ENCODE peak calls at places on chromosomes 11 and 22, in four cellular contexts. D, G, A and U are unnamed samples.

GRCh38 chr22:41966607-41967240 is 2.5 kb upstream of the SEPTIN3 start:
- DNase-seq in D (no peak), G (peak; percentile 59), A (no peak), U (no peak)

GRCh38 chr11:1458340-1459218 is 28.0 kb downstream of the MOB2 start:
- DNase-seq in D (peak; percentile 45), G (peak; percentile 17), A (no peak), U (no peak)

GRCh38 chr22:35818897-35819296 is 101.2 kb downstream of the APOL5 start:
- DNase-seq in D (no peak), G (no peak), A (no peak), U (no peak)

GRCh38 chr11:20275987-20276660 is 87.4 kb upstream of the HTATIP2 start:
- DNase-seq in D (no peak), G (no peak), A (no peak), U (no peak)

GRCh38 chr11:13343931-13344717 is 66.5 kb downstream of the BMAL1 start:
- DNase-seq in D (peak; percentile 58), G (peak; percentile 49), A (peak; percentile 68), U (peak; percentile 74)

GRCh38 chr11:74427377-74427776 is 29.1 kb upstream of the PGM2L1 start:
- DNase-seq in D (no peak), G (no peak), A (no peak), U (no peak)

GRCh38 chr11:121870202-121871045 is 245.6 kb downstream of the BLID start:
- DNase-seq in D (peak; percentile 14), G (no peak), A (no peak), U (no peak)

GRCh38 chr11:134504146-134504905 is 92.3 kb upstream of the B3GAT1 start:
- DNase-seq in D (no peak), G (no peak), A (no peak), U (no peak)

GRCh38 chr11:112655386-112655785 is 305.8 kb upstream of the NCAM1 start:
- DNase-seq in D (peak; percentile 81), G (no peak), A (no peak), U (peak; percentile 80)

GRCh38 chr11:116035972-116036371 is 531.8 kb upstream of the CADM1 start:
- DNase-seq in D (no peak), G (no peak), A (no peak), U (no peak)

GRCh38 chr11:2120359-2121100 is 18.7 kb downstream of the IGF2 start:
- DNase-seq in D (no peak), G (no peak), A (no peak), U (no peak)

GRCh38 chr22:19914201-19914943 is 27.2 kb upstream of the COMT start:
- DNase-seq in D (no peak), G (no peak), A (no peak), U (no peak)

GRCh38 chr22:30266445-30267381 is at the start of gene OSM:
- DNase-seq in D (peak; percentile 62), G (no peak), A (peak; percentile 83), U (peak; percentile 71)

GRCh38 chr11:122750047-122750446 is 88.3 kb upstream of the CRTAM start:
- DNase-seq in D (no peak), G (no peak), A (peak; percentile 45), U (no peak)

GRCh38 chr22:47188337-47189055 is 426.0 kb downstream of the TBC1D22A start:
- DNase-seq in D (peak; percentile 4), G (no peak), A (no peak), U (no peak)

GRCh38 chr11:118418770-118419169 is 17.4 kb downstream of the ATP5MG start:
- DNase-seq in D (no peak), G (no peak), A (no peak), U (no peak)

GRCh38 chr11:62879150-62879549 is 1.5 kb upstream of the SLC3A2 start:
- DNase-seq in D (no peak), G (no peak), A (no peak), U (no peak)
- H3K9me3 ChIP-seq in D (no peaks in the 10 kb centered on the region), G (no peaks in the 10 kb centered on the region), A (no peaks in the 10 kb centered on the region), U (no peaks in the 10 kb centered on the region)

GRCh38 chr11:59175104-59175503 is 3.2 kb downstream of the DTX4 start:
- DNase-seq in D (no peak), G (peak; percentile 27), A (no peak), U (no peak)

GRCh38 chr11:59173080-59173963 is 1.4 kb downstream of the DTX4 start:
- DNase-seq in D (peak; percentile 30), G (peak; percentile 49), A (no peak), U (no peak)

GRCh38 chr11:59176330-59176729 is 4.4 kb downstream of the DTX4 start:
- DNase-seq in D (no peak), G (no peak), A (no peak), U (no peak)

GRCh38 chr11:59173964-59174663 is 2.2 kb downstream of the DTX4 start:
- DNase-seq in D (no peak), G (peak; percentile 86), A (no peak), U (no peak)

DNA sequence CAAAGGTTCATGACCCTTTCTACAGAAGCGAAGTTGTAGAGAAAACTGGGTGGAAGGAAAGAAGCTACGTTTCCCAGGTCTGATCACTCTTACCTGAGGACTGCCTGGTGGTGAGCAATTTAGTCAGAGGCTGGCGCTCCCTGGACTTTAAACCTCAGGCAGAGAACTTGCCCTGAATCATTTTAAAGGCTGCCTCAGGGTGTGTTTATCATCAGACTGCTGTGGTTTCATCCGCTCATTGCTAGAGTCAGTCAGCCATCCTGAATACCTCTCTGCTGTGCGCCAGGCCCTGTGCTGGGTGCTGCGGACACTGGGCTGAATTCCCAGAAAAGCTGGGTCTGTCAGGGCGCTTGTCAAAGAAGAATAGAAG is 2.7 kb downstream of the DTX4 start:
- DNase-seq in D (no peak), G (peak; percentile 39), A (no peak), U (no peak)
- H3K4me1 ChIP-seq in D (no peaks in the 10 kb centered on the region), G (peaks cover 32% of the 10 kb centered on the region), A (peaks cover 11% of the 10 kb centered on the region), U (no peaks in the 10 kb centered on the region)

GRCh38 chr11:65797711-65798110 is 10.8 kb downstream of the OVOL1 start:
- DNase-seq in D (no peak), G (no peak), A (no peak), U (no peak)
- H3K4me3 ChIP-seq in D (no peak overlapping the region), G (no peak overlapping the region), A (no peak overlapping the region), U (no peak overlapping the region)

DNA sequence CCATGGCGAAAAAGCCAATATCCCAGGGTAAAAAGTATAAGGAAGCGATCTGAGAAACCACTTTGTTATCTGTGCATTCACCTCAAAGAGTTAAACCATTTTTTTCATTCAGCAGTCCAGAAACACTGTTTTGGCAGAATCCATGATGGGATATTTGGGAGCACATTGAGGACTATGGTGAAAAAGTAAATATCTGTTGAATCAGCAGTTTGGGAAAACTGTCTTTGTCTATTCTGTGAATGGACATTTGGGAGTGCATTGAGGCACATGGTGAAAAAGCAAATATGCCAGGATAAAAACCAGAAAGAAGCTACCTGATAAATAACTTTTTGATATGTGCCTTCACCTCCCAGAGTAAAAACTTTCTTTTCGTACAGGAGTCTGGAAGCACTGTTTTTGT is 187.4 kb downstream of the OR4A47 start:
- DNase-seq in D (no peak), G (no peak), A (no peak), U (no peak)
- H3K9me3 ChIP-seq in D (peaks cover 77% of the 10 kb centered on the region), G (peaks cover 4% of the 10 kb centered on the region), A (peaks cover under 1% of the 10 kb centered on the region), U (peaks cover 70% of the 10 kb centered on the region)

GRCh38 chr11:11622772-11623531 is 1.1 kb upstream of the GALNT18 start:
- DNase-seq in D (no peak), G (no peak), A (no peak), U (no peak)

GRCh38 chr11:11620251-11620965 is 1.4 kb downstream of the GALNT18 start:
- DNase-seq in D (peak; percentile 60), G (no peak), A (no peak), U (peak; percentile 63)

GRCh38 chr11:11618973-11619435 is 2.8 kb downstream of the GALNT18 start:
- DNase-seq in D (no peak), G (no peak), A (no peak), U (no peak)

GRCh38 chr11:11621881-11622706 is at the start of gene GALNT18:
- DNase-seq in D (peak; percentile 96), G (peak; percentile 65), A (no peak), U (peak; percentile 83)

DNA sequence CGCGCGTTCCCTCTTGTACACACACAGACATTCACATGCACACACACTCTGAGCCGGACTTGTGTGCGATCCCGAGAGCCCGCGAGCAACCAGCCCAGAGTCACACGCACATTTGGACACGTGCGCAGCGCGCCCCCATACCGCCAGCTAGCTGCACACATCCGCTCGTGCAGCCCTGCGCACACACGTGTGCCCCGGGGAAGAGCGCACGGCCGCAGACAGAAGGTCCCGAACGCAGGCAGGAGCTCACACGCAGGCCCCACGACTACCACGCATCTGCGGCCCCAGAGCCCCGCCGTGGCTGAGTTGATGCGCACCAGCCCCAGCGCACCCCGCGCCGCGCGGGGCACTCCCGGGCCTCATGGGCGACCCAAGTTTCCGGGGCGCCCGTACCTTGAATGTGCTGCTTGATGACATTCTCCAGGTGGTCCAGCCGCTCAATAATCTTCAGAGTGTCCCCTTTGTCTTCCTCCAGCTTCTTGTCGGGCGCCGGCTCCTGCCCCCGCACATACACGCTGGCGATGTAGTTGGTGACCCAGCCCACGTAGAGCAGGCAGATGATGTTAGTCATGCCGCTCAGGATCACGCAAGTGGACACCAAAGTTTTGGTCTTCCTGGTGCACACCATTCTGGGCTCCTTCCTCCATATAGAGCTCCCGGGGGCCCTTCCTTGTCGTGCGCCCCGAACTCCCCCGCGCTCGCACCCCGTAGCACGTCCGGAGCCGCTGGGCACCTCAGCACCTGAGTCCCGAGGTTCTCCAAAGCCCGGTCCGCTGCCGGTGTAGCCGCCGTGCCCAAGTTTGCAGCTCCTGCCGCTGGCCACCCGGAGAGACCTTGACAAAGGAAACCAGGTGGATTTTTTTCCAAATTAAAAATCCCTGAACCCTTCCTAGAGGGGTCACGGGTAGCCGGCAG is 582 bp downstream of the GALNT18 start:
- DNase-seq in D (peak; percentile 54), G (no peak), A (no peak), U (no peak)
- H3K4me1 ChIP-seq in D (peaks cover 10% of the 10 kb centered on the region), G (no peaks in the 10 kb centered on the region), A (peaks cover 5% of the 10 kb centered on the region), U (peaks cover 39% of the 10 kb centered on the region)

GRCh38 chr11:82854242-82854641 is 46.0 kb downstream of the PRCP start:
- DNase-seq in D (no peak), G (no peak), A (no peak), U (no peak)
- H3K4me3 ChIP-seq in D (no peak overlapping the region), G (no peak overlapping the region), A (no peak overlapping the region), U (no peak overlapping the region)

GRCh38 chr11:65898656-65899355 is 1.4 kb downstream of the FOSL1 start:
- DNase-seq in D (no peak), G (no peak), A (no peak), U (no peak)
- H3K9me3 ChIP-seq in D (no peaks in the 10 kb centered on the region), G (no peaks in the 10 kb centered on the region), A (no peaks in the 10 kb centered on the region), U (no peaks in the 10 kb centered on the region)